ENCODE peak calls at places on chromosomes 16 and 17, in five cellular contexts. One of them, this sample, is unnamed. For H3K4me1, the result is how much of the 10 kb centered on the place peaks cover.

GRCh38 chr16:66660422-66661209 is 35.9 kb downstream of the CMTM4 start:
- DNase-seq in endothelial cell of umbilical vein: peak
- DNase-seq in pancreas: peak
- DNase-seq in fibroblast of lung: peak
- DNase-seq in heart left ventricle: peak
- DNase-seq in this sample: peak

GRCh38 chr17:68897557-68897956 is 57.6 kb downstream of the ABCA8 start:
- DNase-seq in endothelial cell of umbilical vein: no peak
- DNase-seq in pancreas: no peak
- DNase-seq in fibroblast of lung: no peak
- DNase-seq in heart left ventricle: no peak
- DNase-seq in this sample: no peak

GRCh38 chr16:71808593-71809449 is at the start of gene AP1G1:
- DNase-seq in endothelial cell of umbilical vein: peak
- DNase-seq in pancreas: peak
- DNase-seq in fibroblast of lung: peak
- DNase-seq in heart left ventricle: peak
- DNase-seq in this sample: peak

GRCh38 chr17:30970757-30971567 is at the start of gene RNF135:
- DNase-seq in endothelial cell of umbilical vein: peak
- DNase-seq in pancreas: peak
- DNase-seq in fibroblast of lung: peak
- DNase-seq in heart left ventricle: peak
- DNase-seq in this sample: peak

GRCh38 chr17:21283482-21284318 is 811 bp upstream of the MAP2K3 start:
- DNase-seq in endothelial cell of umbilical vein: no peak
- DNase-seq in pancreas: no peak
- DNase-seq in fibroblast of lung: peak
- DNase-seq in heart left ventricle: no peak
- DNase-seq in this sample: peak

GRCh38 chr17:18999394-18999793 is 5.2 kb downstream of the FAM83G start:
- DNase-seq in endothelial cell of umbilical vein: no peak
- DNase-seq in pancreas: no peak
- DNase-seq in fibroblast of lung: no peak
- DNase-seq in heart left ventricle: no peak
- DNase-seq in this sample: no peak

GRCh38 chr17:71878998-71879397 is 241.8 kb upstream of the SOX9 start:
- DNase-seq in endothelial cell of umbilical vein: no peak
- DNase-seq in pancreas: no peak
- DNase-seq in fibroblast of lung: no peak
- DNase-seq in heart left ventricle: no peak
- DNase-seq in this sample: no peak

GRCh38 chr16:82368041-82368440 is 198.0 kb upstream of the MPHOSPH6 start:
- DNase-seq in endothelial cell of umbilical vein: peak
- DNase-seq in pancreas: peak
- DNase-seq in fibroblast of lung: peak
- DNase-seq in heart left ventricle: peak
- DNase-seq in this sample: no peak

GRCh38 chr17:66915204-66915611 is 49.3 kb upstream of the CACNG4 start:
- DNase-seq in endothelial cell of umbilical vein: no peak
- DNase-seq in pancreas: peak
- DNase-seq in fibroblast of lung: no peak
- DNase-seq in heart left ventricle: no peak
- DNase-seq in this sample: no peak

GRCh38 chr16:29784901-29785500 is 5.5 kb upstream of the KIF22 start:
- DNase-seq in endothelial cell of umbilical vein: peak
- DNase-seq in pancreas: peak
- DNase-seq in fibroblast of lung: peak
- DNase-seq in heart left ventricle: peak
- DNase-seq in this sample: peak
- TF ChIP-seq CTCF in endothelial cell of umbilical vein: peak
- TF ChIP-seq CTCF in pancreas: peak
- TF ChIP-seq CTCF in fibroblast of lung: peak
- TF ChIP-seq CTCF in heart left ventricle: peak
- TF ChIP-seq CTCF in this sample: peak

GRCh38 chr17:63704259-63704576 is 4.3 kb upstream of the LIMD2 start:
- DNase-seq in endothelial cell of umbilical vein: no peak
- DNase-seq in pancreas: no peak
- DNase-seq in fibroblast of lung: no peak
- DNase-seq in heart left ventricle: no peak
- DNase-seq in this sample: peak

GRCh38 chr17:63703556-63704258 is 3.8 kb upstream of the LIMD2 start:
- DNase-seq in endothelial cell of umbilical vein: no peak
- DNase-seq in pancreas: no peak
- DNase-seq in fibroblast of lung: no peak
- DNase-seq in heart left ventricle: no peak
- DNase-seq in this sample: no peak

GRCh38 chr17:63706346-63707102 is 6.6 kb upstream of the LIMD2 start:
- DNase-seq in endothelial cell of umbilical vein: no peak
- DNase-seq in pancreas: no peak
- DNase-seq in fibroblast of lung: no peak
- DNase-seq in heart left ventricle: no peak
- DNase-seq in this sample: no peak

GRCh38 chr17:63705657-63706056 is 5.7 kb upstream of the LIMD2 start:
- DNase-seq in endothelial cell of umbilical vein: no peak
- DNase-seq in pancreas: no peak
- DNase-seq in fibroblast of lung: no peak
- DNase-seq in heart left ventricle: no peak
- DNase-seq in this sample: no peak

DNA sequence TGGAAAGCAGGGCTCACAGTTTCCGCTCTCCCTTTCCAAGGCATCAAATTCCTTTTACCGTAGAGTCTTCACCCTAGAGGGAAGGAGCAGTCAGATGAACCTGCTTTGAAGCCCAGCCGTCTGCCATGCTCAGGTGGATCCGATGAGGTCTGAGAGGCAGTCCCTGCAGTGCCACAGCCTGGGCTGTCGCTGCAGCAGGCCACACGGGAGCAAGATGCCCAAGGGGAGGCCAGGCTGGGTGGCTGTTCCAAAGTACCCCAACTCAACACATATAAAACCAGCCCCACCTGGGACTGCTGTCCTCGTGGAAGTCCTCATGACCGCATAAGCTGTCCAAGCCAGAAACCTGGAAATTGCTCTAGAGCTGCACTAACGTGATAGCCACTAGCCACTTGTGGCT is 4.9 kb upstream of the LIMD2 start:
- DNase-seq in endothelial cell of umbilical vein: no peak
- DNase-seq in pancreas: no peak
- DNase-seq in fibroblast of lung: no peak
- DNase-seq in heart left ventricle: no peak
- DNase-seq in this sample: no peak
- H3K4me1 ChIP-seq in endothelial cell of umbilical vein: under half
- H3K4me1 ChIP-seq in pancreas: under half
- H3K4me1 ChIP-seq in fibroblast of lung: under half
- H3K4me1 ChIP-seq in heart left ventricle: under half
- H3K4me1 ChIP-seq in this sample: under half

GRCh38 chr16:73021866-73022495 is 25.9 kb downstream of the ZFHX3 start:
- DNase-seq in endothelial cell of umbilical vein: no peak
- DNase-seq in pancreas: no peak
- DNase-seq in fibroblast of lung: no peak
- DNase-seq in heart left ventricle: no peak
- DNase-seq in this sample: no peak

GRCh38 chr16:73017321-73017720 is 30.6 kb downstream of the ZFHX3 start:
- DNase-seq in endothelial cell of umbilical vein: no peak
- DNase-seq in pancreas: no peak
- DNase-seq in fibroblast of lung: no peak
- DNase-seq in heart left ventricle: no peak
- DNase-seq in this sample: no peak

GRCh38 chr16:73020409-73020884 is 27.5 kb downstream of the ZFHX3 start:
- DNase-seq in endothelial cell of umbilical vein: peak
- DNase-seq in pancreas: peak
- DNase-seq in fibroblast of lung: peak
- DNase-seq in heart left ventricle: peak
- DNase-seq in this sample: no peak

GRCh38 chr16:73018796-73019455 is 29.0 kb downstream of the ZFHX3 start:
- DNase-seq in endothelial cell of umbilical vein: no peak
- DNase-seq in pancreas: no peak
- DNase-seq in fibroblast of lung: no peak
- DNase-seq in heart left ventricle: no peak
- DNase-seq in this sample: no peak

DNA sequence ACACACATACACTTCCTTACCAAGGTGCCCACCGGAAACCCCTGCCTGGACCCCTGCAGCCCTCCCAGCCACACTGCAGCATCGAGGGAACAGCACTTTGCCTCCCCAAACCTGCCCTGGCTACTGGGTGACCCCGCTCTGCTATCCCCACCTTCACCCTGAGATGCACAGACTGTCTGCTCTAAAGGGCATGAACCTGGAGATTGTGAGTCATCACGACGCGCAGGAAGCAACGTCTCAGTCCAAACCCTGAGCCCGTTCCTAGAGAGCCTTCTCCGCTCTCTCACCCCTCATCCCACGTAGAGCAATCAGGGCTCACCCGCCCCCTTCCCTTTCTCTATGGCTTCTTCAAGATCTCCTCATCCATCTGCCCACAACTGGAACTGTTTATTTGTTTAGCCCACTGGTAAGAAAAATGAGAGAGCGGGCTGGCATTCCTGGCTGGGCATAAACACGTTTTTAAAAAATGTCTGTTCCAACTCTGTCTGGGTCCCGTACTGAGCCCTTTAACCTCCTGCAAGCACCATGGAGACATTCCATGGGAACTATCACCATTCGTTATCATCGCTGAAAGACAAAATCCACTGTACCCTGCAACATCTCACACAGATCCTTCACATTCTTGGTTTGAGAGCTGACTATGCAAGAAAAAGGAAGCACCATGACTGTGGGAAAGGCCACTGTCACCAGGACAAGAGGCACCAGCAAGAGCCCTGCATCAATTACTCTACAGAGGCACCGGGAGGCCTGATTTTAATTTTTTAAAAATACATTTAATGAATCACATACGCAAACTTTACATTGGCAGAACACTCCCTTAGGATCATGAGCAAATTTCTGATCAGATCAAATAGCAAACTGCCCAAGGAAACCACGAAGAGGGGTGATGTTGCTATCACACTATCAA is 28.2 kb downstream of the ZFHX3 start:
- DNase-seq in endothelial cell of umbilical vein: peak
- DNase-seq in pancreas: no peak
- DNase-seq in fibroblast of lung: peak
- DNase-seq in heart left ventricle: no peak
- DNase-seq in this sample: no peak
- H3K27ac ChIP-seq in endothelial cell of umbilical vein: peak
- H3K27ac ChIP-seq in pancreas: no peak
- H3K27ac ChIP-seq in fibroblast of lung: peak
- H3K27ac ChIP-seq in heart left ventricle: peak
- H3K27ac ChIP-seq in this sample: no peak

GRCh38 chr16:22198547-22199293 is 7.4 kb upstream of the EEF2K start:
- DNase-seq in endothelial cell of umbilical vein: no peak
- DNase-seq in pancreas: no peak
- DNase-seq in fibroblast of lung: peak
- DNase-seq in heart left ventricle: no peak
- DNase-seq in this sample: no peak
- TF ChIP-seq CTCF in endothelial cell of umbilical vein: no peak
- TF ChIP-seq CTCF in pancreas: no peak
- TF ChIP-seq CTCF in fibroblast of lung: no peak
- TF ChIP-seq CTCF in heart left ventricle: no peak
- TF ChIP-seq CTCF in this sample: no peak

DNA sequence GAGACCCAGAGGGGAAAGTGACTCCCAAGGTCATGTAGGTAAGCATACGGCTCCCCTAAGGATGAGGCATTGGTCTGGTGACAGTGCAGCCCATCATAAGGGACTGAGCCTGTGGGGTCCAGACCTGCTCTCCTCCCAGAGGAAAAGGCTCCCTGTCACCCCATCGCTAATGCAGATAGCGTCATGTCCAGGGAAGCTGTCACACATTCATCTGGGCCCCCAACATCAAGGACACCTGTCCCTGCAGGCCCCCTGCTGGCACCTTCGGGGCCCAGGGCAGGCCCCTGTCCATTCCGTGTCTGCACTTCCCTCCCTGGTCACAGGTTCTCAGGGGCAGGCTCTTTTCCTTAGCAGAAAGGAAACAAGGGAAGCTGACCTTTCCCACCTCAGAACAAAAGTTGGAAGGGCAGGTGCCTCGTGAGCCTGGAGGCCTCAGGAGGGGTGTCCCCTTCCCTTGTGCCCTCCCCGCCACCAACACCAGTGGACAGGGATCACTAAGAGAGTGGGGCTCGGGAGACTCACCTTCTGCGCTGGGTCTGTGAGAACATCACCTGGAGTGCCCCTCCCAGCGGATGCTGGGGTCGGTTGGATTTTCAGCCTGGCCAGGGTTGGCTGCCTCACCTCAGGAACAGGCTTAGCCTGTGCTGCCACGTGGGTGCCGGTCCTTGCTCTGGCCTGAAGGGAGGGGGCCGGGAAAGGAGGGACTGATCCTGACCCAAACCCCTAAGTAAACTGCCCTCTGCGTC is 17.3 kb upstream of the LASP1NB start:
- DNase-seq in endothelial cell of umbilical vein: no peak
- DNase-seq in pancreas: no peak
- DNase-seq in fibroblast of lung: no peak
- DNase-seq in heart left ventricle: no peak
- DNase-seq in this sample: no peak
- H3K4me1 ChIP-seq in endothelial cell of umbilical vein: under half
- H3K4me1 ChIP-seq in pancreas: under half
- H3K4me1 ChIP-seq in fibroblast of lung: under half
- H3K4me1 ChIP-seq in heart left ventricle: under half
- H3K4me1 ChIP-seq in this sample: under half

GRCh38 chr17:77600346-77600745 is 358.2 kb upstream of the TNRC6C start:
- DNase-seq in endothelial cell of umbilical vein: no peak
- DNase-seq in pancreas: no peak
- DNase-seq in fibroblast of lung: no peak
- DNase-seq in heart left ventricle: no peak
- DNase-seq in this sample: no peak

GRCh38 chr17:77602062-77602746 is 356.3 kb upstream of the TNRC6C start:
- DNase-seq in endothelial cell of umbilical vein: no peak
- DNase-seq in pancreas: no peak
- DNase-seq in fibroblast of lung: peak
- DNase-seq in heart left ventricle: peak
- DNase-seq in this sample: no peak

GRCh38 chr17:77602883-77603640 is 355.4 kb upstream of the TNRC6C start:
- DNase-seq in endothelial cell of umbilical vein: no peak
- DNase-seq in pancreas: no peak
- DNase-seq in fibroblast of lung: no peak
- DNase-seq in heart left ventricle: no peak
- DNase-seq in this sample: no peak

GRCh38 chr17:77599699-77600098 is 358.8 kb upstream of the TNRC6C start:
- DNase-seq in endothelial cell of umbilical vein: no peak
- DNase-seq in pancreas: no peak
- DNase-seq in fibroblast of lung: no peak
- DNase-seq in heart left ventricle: no peak
- DNase-seq in this sample: no peak

GRCh38 chr17:77601054-77601979 is 357.2 kb upstream of the TNRC6C start:
- DNase-seq in endothelial cell of umbilical vein: no peak
- DNase-seq in pancreas: no peak
- DNase-seq in fibroblast of lung: no peak
- DNase-seq in heart left ventricle: peak
- DNase-seq in this sample: peak
- H3K27ac ChIP-seq in endothelial cell of umbilical vein: no peak
- H3K27ac ChIP-seq in pancreas: no peak
- H3K27ac ChIP-seq in fibroblast of lung: no peak
- H3K27ac ChIP-seq in heart left ventricle: peak
- H3K27ac ChIP-seq in this sample: peak